ENCODE peak calls at places on chromosomes 3 and 15, in nine cellular contexts. X is right cardiac atrium; D is C1 segment of cervical spinal cord; O is HTR-8/SVneo; L is stimulated activated CD4-positive, alpha-beta T cell treated with anti-CD3 and anti-CD28 coated beads, Interleukin-1b, Interleukin-23, amount 100 ng/mL, for 24 hours; T is sigmoid colon; N is mesendoderm; Y is RWPE2; I is EL. K is an unnamed sample.

GRCh38 chr3:69379661-69380060 is 6.2 kb downstream of the FRMD4B start:
- DNase-seq in T (no peak), Y (no peak), N (no peak), O (no peak), D (no peak), X (no peak), I (no peak), L (no peak), K (no peak)

GRCh38 chr3:97979610-97980009 is 7.4 kb upstream of the RIOX2 start:
- DNase-seq in O (no peak), N (peak), T (no peak), I (no peak), L (no peak), Y (no peak), D (no peak), X (peak), K (no peak)

GRCh38 chr15:60091150-60091549 is 87.0 kb downstream of the FOXB1 start:
- DNase-seq in N (no peak), I (peak), D (no peak), Y (peak), T (no peak), O (peak), L (no peak), X (no peak), K (no peak)

GRCh38 chr15:46518381-46518780 is 883.6 kb downstream of the SQOR start:
- DNase-seq in T (no peak), Y (no peak), O (no peak), X (no peak), D (no peak), L (no peak), N (no peak), I (no peak), K (no peak)

GRCh38 chr15:52481915-52482314 is 46.8 kb downstream of the MYO5A start:
- DNase-seq in N (no peak), D (no peak), T (no peak), I (peak), O (no peak), Y (no peak), L (no peak), X (no peak), K (no peak)

GRCh38 chr3:143139786-143140185 is 20.2 kb downstream of the CHST2 start:
- DNase-seq in D (no peak), T (no peak), Y (no peak), N (peak), X (peak), I (peak), L (no peak), O (peak), K (no peak)

GRCh38 chr3:128016502-128016901 is 35.7 kb upstream of the SEC61A1 start:
- DNase-seq in Y (no peak), N (no peak), D (no peak), I (no peak), X (no peak), L (no peak), T (no peak), O (no peak), K (no peak)

GRCh38 chr15:25797511-25798206 is 65.5 kb downstream of the ATP10A start:
- DNase-seq in L (no peak), I (no peak), N (no peak), X (peak), Y (no peak), O (no peak), D (no peak), T (no peak), K (no peak)

GRCh38 chr15:86384191-86384590 is 304.5 kb downstream of the AGBL1 start:
- DNase-seq in Y (no peak), D (no peak), T (no peak), N (no peak), I (no peak), O (no peak), X (no peak), L (no peak), K (no peak)

GRCh38 chr3:110577856-110578255 is 493.8 kb upstream of the NECTIN3 start:
- DNase-seq in L (no peak), Y (no peak), T (no peak), N (no peak), I (peak), X (no peak), O (no peak), D (no peak), K (no peak)

GRCh38 chr15:101526442-101526841 is 36.9 kb upstream of the PCSK6 start:
- DNase-seq in Y (no peak), L (no peak), O (no peak), N (no peak), T (no peak), D (no peak), X (no peak), I (no peak), K (no peak)

GRCh38 chr15:100995471-100996430 is 76.6 kb downstream of the LRRK1 start:
- DNase-seq in I (no peak), O (no peak), L (no peak), N (no peak), Y (no peak), D (no peak), T (peak), X (no peak), K (no peak)

GRCh38 chr15:58486564-58486963 is 54.8 kb downstream of the LIPC start:
- DNase-seq in D (no peak), O (no peak), I (no peak), T (no peak), Y (no peak), X (no peak), L (no peak), N (no peak), K (no peak)

GRCh38 chr3:25156526-25157075 is 271.5 kb upstream of the RARB start:
- DNase-seq in I (peak), Y (no peak), D (no peak), O (peak), T (no peak), L (no peak), X (no peak), N (peak), K (no peak)